ENCODE peak calls at places on chromosomes 2 and 18, in eight cellular contexts. N, U, S, H, Q, E, K and G are unnamed samples.

GRCh38 chr2:161604901-161605300 is 19.3 kb upstream of the SLC4A10 start:
- DNase-seq in N (no peak), U (no peak), S (no peak), H (no peak), Q (no peak), E (no peak), K (no peak), G (no peak)

GRCh38 chr2:133862400-133862977 is 294.2 kb upstream of the NCKAP5 start:
- DNase-seq in N (peak), U (peak), S (no peak), H (no peak), Q (no peak), E (no peak), K (no peak), G (no peak)

GRCh38 chr2:88355486-88355885 is 97.0 kb downstream of the FOXI3 start:
- DNase-seq in N (no peak), U (no peak), S (no peak), H (peak), Q (no peak), E (no peak), K (no peak), G (no peak)

GRCh38 chr2:217868911-217869334 is 133.9 kb downstream of the TNS1 start:
- DNase-seq in N (peak), U (peak), S (no peak), H (no peak), Q (peak), E (peak), K (no peak), G (no peak)

GRCh38 chr2:55418512-55419235 is 982 bp downstream of the CCDC88A start:
- DNase-seq in N (peak), U (peak), S (no peak), H (no peak), Q (no peak), E (no peak), K (peak), G (no peak)

GRCh38 chr2:100640329-100641114 is 77.7 kb downstream of the PDCL3 start:
- DNase-seq in N (no peak), U (no peak), S (no peak), H (no peak), Q (peak), E (no peak), K (no peak), G (no peak)

GRCh38 chr2:186274936-186275575 is 211.0 kb upstream of the ZC3H15 start:
- DNase-seq in N (peak), U (peak), S (no peak), H (no peak), Q (peak), E (peak), K (no peak), G (peak)

GRCh38 chr2:111898703-111899514 is 502 bp downstream of the MERTK start:
- DNase-seq in N (no peak), U (no peak), S (no peak), H (peak), Q (no peak), E (no peak), K (peak), G (no peak)

GRCh38 chr2:43852196-43852730 is 13.5 kb downstream of the ABCG8 start:
- DNase-seq in N (no peak), U (no peak), S (no peak), H (no peak), Q (no peak), E (no peak), K (no peak), G (no peak)

GRCh38 chr2:88613921-88614320 is 13.3 kb downstream of the EIF2AK3 start:
- DNase-seq in N (no peak), U (no peak), S (no peak), H (no peak), Q (no peak), E (no peak), K (no peak), G (no peak)

GRCh38 chr2:8152392-8153257 is 529.2 kb upstream of the ID2 start:
- DNase-seq in N (no peak), U (no peak), S (no peak), H (no peak), Q (no peak), E (no peak), K (no peak), G (no peak)

GRCh38 chr18:6920099-6920955 is 190.8 kb downstream of the ARHGAP28 start:
- DNase-seq in N (peak), U (peak), S (no peak), H (peak), Q (peak), E (peak), K (peak), G (peak)

GRCh38 chr18:39523281-39523680 is 1957.7 kb upstream of the CELF4 start:
- DNase-seq in N (peak), U (peak), S (no peak), H (no peak), Q (peak), E (no peak), K (no peak), G (peak)